ENCODE peak calls at places on chromosome 1, in ten cellular contexts. Z, P, X, U, R, Q, D, H, L and B are unnamed samples.

GRCh38 chr1:107140703-107141490 is at the start of gene NTNG1:
- DNase-seq in U (peak; percentile 53), P (peak; percentile 74), Q (no peak), X (no peak), L (peak; percentile 8), H (no peak), Z (no peak), R (no peak), D (no peak), B (peak; percentile 53)

GRCh38 chr1:230898144-230898543 is 29.8 kb upstream of the C1orf198 start:
- DNase-seq in Z (no peak), H (no peak), R (no peak), P (no peak), Q (no peak), X (no peak), U (no peak), L (no peak), D (no peak), B (no peak)

GRCh38 chr1:184664042-184664659 is 90.5 kb downstream of the EDEM3 start:
- DNase-seq in R (peak; percentile 12), U (peak; percentile 92), L (peak; percentile 77), D (peak; percentile 32), Z (peak; percentile 64), Q (peak; percentile 8), X (peak; percentile 79), H (peak; percentile 78), P (peak; percentile 23), B (peak; percentile 88)

GRCh38 chr1:174090476-174090875 is 68.3 kb upstream of the RC3H1 start:
- DNase-seq in P (no peak), H (no peak), L (no peak), D (no peak), R (no peak), Z (no peak), Q (no peak), X (no peak), U (no peak), B (no peak)

GRCh38 chr1:221611930-221612777 is 129.7 kb downstream of the DUSP10 start:
- DNase-seq in Z (peak; percentile 92), X (peak; percentile 59), H (peak; percentile 93), L (peak; percentile 80), R (no peak), U (no peak), D (peak; percentile 86), P (no peak), Q (peak; percentile 61), B (no peak)

GRCh38 chr1:36464605-36465393 is 615 bp upstream of the MRPS15 start:
- DNase-seq in H (no peak), Z (peak; percentile 28), D (no peak), L (no peak), X (no peak), R (no peak), Q (no peak), P (no peak), U (peak; percentile 29), B (no peak)

GRCh38 chr1:67687649-67688048 is 2.6 kb downstream of the GADD45A start:
- DNase-seq in X (no peak), U (no peak), Q (no peak), D (peak; percentile 71), P (no peak), L (peak; percentile 86), Z (peak; percentile 79), R (peak; percentile 69), H (peak; percentile 91), B (no peak)

GRCh38 chr1:206685256-206685748 is 597 bp downstream of the MAPKAPK2 start:
- DNase-seq in U (no peak), R (no peak), P (peak; percentile 50), H (peak; percentile 42), Q (no peak), X (no peak), L (no peak), D (peak; percentile 31), Z (peak; percentile 66), B (peak; percentile 56)

GRCh38 chr1:202320081-202320405 is 21.7 kb downstream of the UBE2T start:
- DNase-seq in Z (no peak), Q (no peak), U (no peak), D (no peak), P (no peak), X (no peak), H (no peak), R (no peak), L (no peak), B (no peak)

GRCh38 chr1:185917646-185918045 is 183.5 kb downstream of the HMCN1 start:
- DNase-seq in L (peak; percentile 74), R (no peak), D (peak; percentile 53), P (no peak), U (peak; percentile 42), X (no peak), Z (peak; percentile 56), H (peak; percentile 65), Q (no peak), B (no peak)

GRCh38 chr1:30447701-30448100 is 275.7 kb downstream of the MATN1 start:
- DNase-seq in Q (no peak), D (no peak), R (no peak), Z (no peak), L (no peak), P (no peak), X (no peak), H (no peak), U (no peak), B (no peak)

GRCh38 chr1:36352910-36353878 is 29.7 kb upstream of the EVA1B start:
- DNase-seq in Q (no peak), D (peak; percentile 80), R (no peak), P (no peak), Z (peak; percentile 78), U (no peak), L (peak; percentile 53), H (peak; percentile 55), X (no peak), B (no peak)

GRCh38 chr1:210746024-210746423 is 387.9 kb downstream of the KCNH1 start:
- DNase-seq in R (no peak), P (no peak), L (no peak), U (no peak), Q (no peak), D (no peak), X (no peak), Z (no peak), H (no peak), B (no peak)

GRCh38 chr1:114423455-114423854 is 87.5 kb downstream of the TRIM33 start:
- DNase-seq in L (no peak), P (no peak), Q (no peak), Z (no peak), D (no peak), H (no peak), X (no peak), R (no peak), U (no peak), B (no peak)

GRCh38 chr1:184502154-184502553 is 115.3 kb downstream of the C1orf21 start:
- DNase-seq in P (no peak), Z (no peak), U (no peak), Q (no peak), R (no peak), X (no peak), D (no peak), L (no peak), H (no peak), B (no peak)

GRCh38 chr1:90959352-90960206 is 62.3 kb downstream of the ZNF644 start:
- DNase-seq in D (peak; percentile 24), P (no peak), X (no peak), Z (peak; percentile 35), L (peak; percentile 63), U (no peak), Q (peak; percentile 3), R (peak; percentile 47), H (peak; percentile 48), B (no peak)

GRCh38 chr1:90963236-90963635 is 58.6 kb downstream of the ZNF644 start:
- DNase-seq in X (no peak), L (no peak), U (no peak), H (no peak), D (no peak), R (no peak), Z (no peak), Q (no peak), P (no peak), B (no peak)

GRCh38 chr1:90969241-90969640 is 52.6 kb downstream of the ZNF644 start:
- DNase-seq in L (no peak), Z (no peak), H (no peak), P (no peak), Q (no peak), X (no peak), D (no peak), U (no peak), R (no peak), B (no peak)

GRCh38 chr1:90963651-90964050 is 58.2 kb downstream of the ZNF644 start:
- DNase-seq in U (no peak), R (no peak), Q (no peak), L (no peak), X (no peak), Z (peak; percentile 5), P (no peak), D (no peak), H (no peak), B (no peak)

GRCh38 chr1:90964444-90965035 is 57.3 kb downstream of the ZNF644 start:
- DNase-seq in D (peak; percentile 21), X (no peak), Z (peak; percentile 29), P (no peak), U (no peak), H (peak; percentile 46), Q (no peak), L (peak; percentile 40), R (no peak), B (no peak)
- TF ChIP-seq CTCF in D (peak; percentile 75), X (peak; percentile 58), Z (peak; percentile 39), P (peak; percentile 12), U (no peak), H (no peak), Q (peak; percentile 13), L (peak; percentile 40), R (no peak), B (no peak)

DNA sequence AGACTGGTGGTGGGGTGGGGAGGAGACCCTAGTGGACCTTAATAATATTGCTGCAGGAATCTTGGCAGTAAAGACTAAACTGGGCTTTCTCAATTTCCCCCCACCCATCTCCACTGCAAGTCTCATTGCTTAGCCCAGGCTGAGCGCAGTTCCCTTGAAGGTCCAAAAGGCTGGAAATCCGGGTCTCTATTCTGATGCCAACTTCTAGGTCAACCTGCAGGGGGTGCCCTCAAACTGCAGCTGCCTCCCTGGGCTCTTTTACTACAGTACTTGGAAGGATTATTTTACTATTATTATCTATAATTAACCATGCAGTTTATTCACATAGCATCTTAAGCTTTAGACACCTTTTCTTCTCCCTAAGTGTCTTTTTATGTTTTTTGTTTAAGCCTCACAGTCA is 85.4 kb upstream of the WARS2 start:
- DNase-seq in D (no peak), X (no peak), P (no peak), R (no peak), L (no peak), Q (no peak), U (peak; percentile 39), H (no peak), Z (no peak), B (no peak)
- TF ChIP-seq CTCF in D (peak; percentile 34), X (no peak), P (no peak), R (no peak), L (no peak), Q (no peak), U (peak; percentile 50), H (no peak), Z (peak; percentile 30), B (no peak)

GRCh38 chr1:233364026-233364425 is 36.5 kb downstream of the MAP3K21 start:
- DNase-seq in X (no peak), P (no peak), L (no peak), R (no peak), H (no peak), D (no peak), Q (no peak), U (no peak), Z (no peak), B (no peak)
- TF ChIP-seq CTCF in X (no peak), P (no peak), L (no peak), R (no peak), H (no peak), D (no peak), Q (no peak), U (no peak), Z (no peak), B (no peak)

GRCh38 chr1:71587961-71588360 is 507.1 kb upstream of the ZRANB2 start:
- DNase-seq in R (no peak), D (peak; percentile 19), U (no peak), Q (peak; percentile 11), L (peak; percentile 25), X (no peak), P (peak; percentile 2), Z (peak; percentile 53), H (peak; percentile 57), B (no peak)
- TF ChIP-seq CTCF in R (no peak), D (peak; percentile 64), U (no peak), Q (peak; percentile 48), L (peak; percentile 11), X (peak; percentile 66), P (no peak), Z (peak; percentile 43), H (peak; percentile 27), B (no peak)